ENCODE peak calls at places on chromosome 19, in six cellular contexts. One of them, this sample, is unnamed.

GRCh38 chr19:17052439-17052838 is 22.8 kb downstream of the HAUS8 start:
- DNase-seq in HepG2: no peak
- DNase-seq in HCT116: peak; percentile 22
- DNase-seq in H1: no peak
- DNase-seq in K562: peak; percentile 39
- DNase-seq in GM12878: no peak
- DNase-seq in this sample: peak; percentile 55

GRCh38 chr19:54851353-54851752 is 1.1 kb downstream of the KIR3DL2 start:
- DNase-seq in GM12878: no peak
- DNase-seq in HepG2: no peak
- DNase-seq in H1: no peak
- DNase-seq in HCT116: no peak
- DNase-seq in K562: no peak
- DNase-seq in this sample: no peak

GRCh38 chr19:931860-932646 is 6.2 kb downstream of the ARID3A start:
- DNase-seq in HepG2: no peak
- DNase-seq in K562: no peak
- DNase-seq in H1: no peak
- DNase-seq in HCT116: no peak
- DNase-seq in GM12878: no peak
- DNase-seq in this sample: no peak

GRCh38 chr19:49403404-49404187 is 15.5 kb downstream of the KASH5 start:
- DNase-seq in H1: peak; percentile 49
- DNase-seq in HCT116: no peak
- DNase-seq in GM12878: no peak
- DNase-seq in K562: no peak
- DNase-seq in HepG2: no peak
- DNase-seq in this sample: peak; percentile 57

GRCh38 chr19:48351341-48351752 is 12.4 kb downstream of the TMEM143 start:
- DNase-seq in HCT116: no peak
- DNase-seq in K562: peak; percentile 86
- DNase-seq in HepG2: peak; percentile 63
- DNase-seq in H1: no peak
- DNase-seq in GM12878: no peak
- DNase-seq in this sample: peak; percentile 50

GRCh38 chr19:50924576-50924975 is 13.4 kb upstream of the KLK4 start:
- DNase-seq in HepG2: no peak
- DNase-seq in K562: no peak
- DNase-seq in GM12878: no peak
- DNase-seq in HCT116: no peak
- DNase-seq in H1: no peak
- DNase-seq in this sample: no peak

GRCh38 chr19:30563691-30564090 is 191.5 kb downstream of the ZNF536 start:
- DNase-seq in HepG2: no peak
- DNase-seq in GM12878: no peak
- DNase-seq in HCT116: no peak
- DNase-seq in K562: no peak
- DNase-seq in H1: no peak
- DNase-seq in this sample: no peak

GRCh38 chr19:54190503-54190941 is 586 bp upstream of the TSEN34 start:
- DNase-seq in HCT116: peak; percentile 98
- DNase-seq in HepG2: peak; percentile 98
- DNase-seq in K562: peak; percentile 68
- DNase-seq in GM12878: peak; percentile 98
- DNase-seq in H1: peak; percentile 99
- DNase-seq in this sample: peak; percentile 93

GRCh38 chr19:21308778-21309177 is 20.4 kb downstream of the ZNF708 start:
- DNase-seq in HepG2: no peak
- DNase-seq in GM12878: no peak
- DNase-seq in H1: no peak
- DNase-seq in K562: no peak
- DNase-seq in HCT116: no peak
- DNase-seq in this sample: no peak

DNA sequence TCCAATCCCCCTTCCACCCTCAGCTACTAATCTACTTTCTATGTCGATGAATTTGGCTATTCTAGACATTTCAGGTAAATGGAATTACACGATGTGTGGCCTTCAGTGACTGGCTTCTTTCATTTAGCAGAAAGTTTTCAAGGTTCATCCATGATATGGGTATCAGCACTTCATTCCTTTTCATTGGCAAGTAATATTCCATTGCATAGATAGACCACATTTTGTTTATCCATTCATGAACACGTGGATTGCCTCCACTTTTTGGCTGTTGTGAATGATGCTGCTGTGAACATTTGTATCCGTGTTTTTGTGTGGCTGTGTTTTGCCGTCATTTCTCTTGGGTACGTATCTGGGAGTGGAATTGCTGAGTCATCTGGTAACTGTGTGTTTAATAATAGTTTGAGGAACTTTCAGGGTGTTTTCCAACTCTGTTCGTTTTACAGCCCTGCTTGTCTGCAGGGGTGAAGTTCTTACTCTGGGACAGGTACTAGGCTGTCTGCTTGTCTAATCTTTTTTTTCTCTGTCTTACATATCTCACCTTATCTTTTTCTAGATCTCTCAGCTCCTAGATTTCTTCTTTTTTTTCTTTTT is 32.5 kb downstream of the MARK4 start:
- DNase-seq in K562: no peak
- DNase-seq in H1: no peak
- DNase-seq in HepG2: no peak
- DNase-seq in GM12878: peak; percentile 17
- DNase-seq in HCT116: no peak
- DNase-seq in this sample: no peak
- H3K4me1 ChIP-seq in K562: no peaks in the 10 kb centered on the region
- H3K4me1 ChIP-seq in H1: no peaks in the 10 kb centered on the region
- H3K4me1 ChIP-seq in HepG2: peaks cover 15% of the 10 kb centered on the region
- H3K4me1 ChIP-seq in GM12878: no peaks in the 10 kb centered on the region
- H3K4me1 ChIP-seq in HCT116: no peaks in the 10 kb centered on the region
- H3K4me1 ChIP-seq in this sample: no peaks in the 10 kb centered on the region

DNA sequence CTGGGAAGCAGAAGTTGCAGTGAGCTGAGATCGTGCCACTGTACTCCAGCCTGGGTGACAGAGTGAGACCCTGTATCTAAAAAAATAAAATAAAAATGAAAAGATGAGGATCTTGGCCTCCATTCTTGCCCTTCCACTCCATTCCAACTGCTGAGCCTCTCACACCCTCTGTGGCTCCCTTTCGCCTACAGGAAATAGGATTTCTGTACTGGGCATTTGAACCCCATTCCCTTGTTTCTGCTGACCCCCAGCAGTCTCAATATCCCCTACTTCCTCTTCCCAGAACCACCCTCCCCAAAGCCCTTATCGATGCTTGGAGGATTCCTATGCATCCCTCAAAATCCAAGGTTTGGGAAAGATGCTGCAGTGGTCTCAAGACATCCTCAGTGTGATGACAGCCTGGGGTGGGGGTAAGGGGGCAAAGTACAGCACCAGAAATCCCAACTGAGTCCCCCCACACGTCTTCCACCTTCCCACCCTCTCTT is 12.5 kb upstream of the GDF15 start:
- DNase-seq in H1: no peak
- DNase-seq in GM12878: no peak
- DNase-seq in HepG2: no peak
- DNase-seq in HCT116: no peak
- DNase-seq in K562: no peak
- DNase-seq in this sample: no peak
- H3K9ac ChIP-seq in H1: no peak overlapping the region
- H3K9ac ChIP-seq in GM12878: peak overlapping the region; percentile 77
- H3K9ac ChIP-seq in HepG2: peak overlapping the region; percentile 76
- H3K9ac ChIP-seq in HCT116: peak overlapping the region; percentile 63
- H3K9ac ChIP-seq in K562: peak overlapping the region; percentile 85
- H3K9ac ChIP-seq in this sample: peak overlapping the region; percentile 34

GRCh38 chr19:10921199-10921879 is 7.1 kb downstream of the YIPF2 start:
- DNase-seq in K562: no peak
- DNase-seq in HCT116: no peak
- DNase-seq in H1: no peak
- DNase-seq in HepG2: no peak
- DNase-seq in GM12878: no peak
- DNase-seq in this sample: no peak
- TF ChIP-seq ZNF274 in K562: no peak
- TF ChIP-seq ZNF274 in HCT116: no peak
- TF ChIP-seq ZNF274 in H1: no peak
- TF ChIP-seq ZNF274 in HepG2: no peak
- TF ChIP-seq ZNF274 in GM12878: no peak
- TF ChIP-seq ZNF274 in this sample: no peak

DNA sequence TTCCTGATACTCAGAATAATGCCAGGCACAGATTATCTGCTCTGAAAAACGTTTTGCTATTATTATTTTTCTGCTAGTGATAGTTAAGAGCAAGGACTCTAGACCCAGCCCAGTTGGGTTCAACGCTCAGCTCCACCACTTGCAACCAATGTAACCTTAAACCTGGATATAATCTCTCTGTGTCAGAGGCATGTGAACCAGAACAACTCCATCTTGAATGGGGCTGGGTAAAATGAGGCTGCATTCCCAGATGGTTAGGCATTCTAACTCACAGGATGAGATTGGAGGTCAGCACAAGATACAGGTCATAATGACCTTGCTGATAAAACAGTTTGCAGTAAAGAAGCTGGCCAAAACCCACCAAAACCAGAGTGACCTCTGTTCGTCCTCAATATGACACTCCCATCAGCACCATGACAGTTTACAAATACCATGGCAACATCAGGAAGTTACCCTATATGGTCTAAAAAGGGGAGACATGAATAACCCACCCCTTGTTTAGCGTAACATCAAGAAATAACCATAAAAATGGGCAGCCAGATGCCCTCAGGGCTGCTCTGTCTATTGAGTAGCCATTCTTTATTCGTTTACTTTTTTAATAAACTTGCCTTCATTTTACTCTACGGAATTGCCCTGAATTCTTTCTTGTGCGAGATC is 13.6 kb downstream of the FAM187B start:
- DNase-seq in HepG2: no peak
- DNase-seq in K562: no peak
- DNase-seq in HCT116: no peak
- DNase-seq in GM12878: no peak
- DNase-seq in H1: no peak
- DNase-seq in this sample: no peak
- H3K4me1 ChIP-seq in HepG2: peaks cover 30% of the 10 kb centered on the region
- H3K4me1 ChIP-seq in K562: peaks cover 18% of the 10 kb centered on the region
- H3K4me1 ChIP-seq in HCT116: peaks cover 20% of the 10 kb centered on the region
- H3K4me1 ChIP-seq in GM12878: peaks cover 39% of the 10 kb centered on the region
- H3K4me1 ChIP-seq in H1: no peaks in the 10 kb centered on the region
- H3K4me1 ChIP-seq in this sample: no peaks in the 10 kb centered on the region

GRCh38 chr19:52200044-52200443 is 10.2 kb downstream of the PPP2R1A start:
- DNase-seq in H1: no peak
- DNase-seq in K562: no peak
- DNase-seq in HepG2: no peak
- DNase-seq in GM12878: no peak
- DNase-seq in HCT116: no peak
- DNase-seq in this sample: no peak
- H3K9ac ChIP-seq in H1: no peak overlapping the region
- H3K9ac ChIP-seq in K562: no peak overlapping the region
- H3K9ac ChIP-seq in HepG2: no peak overlapping the region
- H3K9ac ChIP-seq in GM12878: no peak overlapping the region
- H3K9ac ChIP-seq in HCT116: no peak overlapping the region
- H3K9ac ChIP-seq in this sample: no peak overlapping the region

GRCh38 chr19:15937771-15938170 is 3.4 kb upstream of the CYP4F11 start:
- DNase-seq in HCT116: no peak
- DNase-seq in HepG2: no peak
- DNase-seq in H1: no peak
- DNase-seq in K562: no peak
- DNase-seq in GM12878: no peak
- DNase-seq in this sample: no peak

GRCh38 chr19:15936950-15937349 is 2.6 kb upstream of the CYP4F11 start:
- DNase-seq in HCT116: no peak
- DNase-seq in K562: no peak
- DNase-seq in HepG2: no peak
- DNase-seq in H1: no peak
- DNase-seq in GM12878: no peak
- DNase-seq in this sample: no peak

GRCh38 chr19:15936173-15936572 is 1.8 kb upstream of the CYP4F11 start:
- DNase-seq in HCT116: no peak
- DNase-seq in H1: no peak
- DNase-seq in HepG2: no peak
- DNase-seq in GM12878: no peak
- DNase-seq in K562: no peak
- DNase-seq in this sample: no peak

GRCh38 chr19:15935167-15935702 is 906 bp upstream of the CYP4F11 start:
- DNase-seq in GM12878: no peak
- DNase-seq in HepG2: peak; percentile 39
- DNase-seq in HCT116: peak; percentile 31
- DNase-seq in K562: no peak
- DNase-seq in H1: no peak
- DNase-seq in this sample: no peak

GRCh38 chr19:15934332-15935078 is at the start of gene CYP4F11:
- DNase-seq in HepG2: peak; percentile 87
- DNase-seq in K562: no peak
- DNase-seq in H1: no peak
- DNase-seq in HCT116: peak; percentile 75
- DNase-seq in GM12878: no peak
- DNase-seq in this sample: no peak
- TF ChIP-seq ZNF274 in HepG2: no peak
- TF ChIP-seq ZNF274 in K562: no peak
- TF ChIP-seq ZNF274 in H1: no peak
- TF ChIP-seq ZNF274 in HCT116: no peak
- TF ChIP-seq ZNF274 in GM12878: no peak
- TF ChIP-seq ZNF274 in this sample: no peak

GRCh38 chr19:12940897-12941296 is 2.5 kb downstream of the CALR start:
- DNase-seq in K562: no peak
- DNase-seq in H1: no peak
- DNase-seq in GM12878: no peak
- DNase-seq in HCT116: no peak
- DNase-seq in HepG2: no peak
- DNase-seq in this sample: no peak
- H3K4me1 ChIP-seq in K562: peaks cover 27% of the 10 kb centered on the region
- H3K4me1 ChIP-seq in H1: peaks cover 15% of the 10 kb centered on the region
- H3K4me1 ChIP-seq in GM12878: peaks cover 63% of the 10 kb centered on the region
- H3K4me1 ChIP-seq in HCT116: peaks cover 15% of the 10 kb centered on the region
- H3K4me1 ChIP-seq in HepG2: peaks cover 49% of the 10 kb centered on the region
- H3K4me1 ChIP-seq in this sample: peaks cover 11% of the 10 kb centered on the region

GRCh38 chr19:8449830-8450229 is 5.1 kb downstream of the HNRNPM start:
- DNase-seq in H1: no peak
- DNase-seq in GM12878: no peak
- DNase-seq in K562: no peak
- DNase-seq in HCT116: no peak
- DNase-seq in HepG2: peak; percentile 25
- DNase-seq in this sample: no peak
- H3K9ac ChIP-seq in H1: no peak overlapping the region
- H3K9ac ChIP-seq in GM12878: peak overlapping the region; percentile 4
- H3K9ac ChIP-seq in K562: no peak overlapping the region
- H3K9ac ChIP-seq in HCT116: no peak overlapping the region
- H3K9ac ChIP-seq in HepG2: peak overlapping the region; percentile 12
- H3K9ac ChIP-seq in this sample: no peak overlapping the region

GRCh38 chr19:38039966-38040365 is 133.0 kb downstream of the SIPA1L3 start:
- DNase-seq in HCT116: no peak
- DNase-seq in K562: no peak
- DNase-seq in GM12878: no peak
- DNase-seq in H1: no peak
- DNase-seq in HepG2: no peak
- DNase-seq in this sample: no peak
- TF ChIP-seq ZNF274 in HCT116: no peak
- TF ChIP-seq ZNF274 in K562: no peak
- TF ChIP-seq ZNF274 in GM12878: no peak
- TF ChIP-seq ZNF274 in H1: no peak
- TF ChIP-seq ZNF274 in HepG2: no peak
- TF ChIP-seq ZNF274 in this sample: no peak

This sample was measured in NT2/D1.